ENCODE peak calls at places on chromosomes 4 and X, in five cellular contexts. J is tibial nerve, C is HCT116, S is transverse colon, O is ovary. T is an unnamed sample.

GRCh38 chr4:124640037-124640730 is 72.3 kb downstream of the ANKRD50 start:
- DNase-seq in J (no peak), C (peak), S (no peak), O (no peak), T (peak)

GRCh38 chr4:25107827-25108516 is 52.3 kb downstream of the SEPSECS start:
- DNase-seq in J (no peak), C (no peak), S (peak), O (no peak), T (no peak)

GRCh38 chr4:7812921-7813320 is 126.7 kb downstream of the AFAP1 start:
- DNase-seq in J (no peak), C (no peak), S (no peak), O (no peak), T (no peak)

GRCh38 chr4:132642196-132642817 is 506.8 kb upstream of the PCDH10 start:
- DNase-seq in J (peak), C (peak), S (no peak), O (no peak), T (no peak)

GRCh38 chr4:183200453-183200852 is 101.4 kb downstream of the WWC2 start:
- DNase-seq in J (no peak), C (no peak), S (peak), O (peak), T (peak)

GRCh38 chr4:150242820-150243458 is 164.7 kb downstream of the DCLK2 start:
- DNase-seq in J (peak), C (peak), S (no peak), O (peak), T (no peak)

GRCh38 chr4:76420901-76421581 is at the start of gene CCDC158:
- DNase-seq in J (no peak), C (no peak), S (no peak), O (no peak), T (no peak)

GRCh38 chr4:7909463-7909862 is 30.2 kb downstream of the AFAP1 start:
- DNase-seq in J (no peak), C (no peak), S (no peak), O (no peak), T (no peak)

GRCh38 chr4:110516106-110516922 is 40.4 kb downstream of the ENPEP start:
- DNase-seq in J (peak), C (peak), S (peak), O (peak), T (peak)

GRCh38 chr4:100190643-100191600 is 654 bp upstream of the DDIT4L start:
- DNase-seq in J (no peak), C (no peak), S (no peak), O (peak), T (no peak)

GRCh38 chr4:8070751-8071718 is 87.6 kb downstream of the ABLIM2 start:
- DNase-seq in J (no peak), C (no peak), S (no peak), O (no peak), T (no peak)

GRCh38 chrX:50497067-50497466 is 26.4 kb upstream of the DGKK start:
- DNase-seq in J (no peak), C (no peak), S (no peak), O (no peak), T (no peak)

GRCh38 chr4:143402776-143403550 is 66.3 kb downstream of the GAB1 start:
- DNase-seq in J (no peak), C (no peak), S (no peak), O (no peak), T (no peak)

GRCh38 chr4:25982962-25983361 is 68.9 kb downstream of the SMIM20 start:
- DNase-seq in J (no peak), C (no peak), S (no peak), O (no peak), T (no peak)

GRCh38 chr4:140628016-140628415 is 59.3 kb upstream of the UCP1 start:
- DNase-seq in J (no peak), C (no peak), S (no peak), O (no peak), T (no peak)

GRCh38 chrX:43557792-43558191 is 98.3 kb upstream of the MAOA start:
- DNase-seq in J (peak), C (peak), S (peak), O (peak), T (no peak)

GRCh38 chr4:82217986-82218715 is 155.6 kb downstream of the HNRNPD start:
- DNase-seq in J (no peak), C (peak), S (no peak), O (no peak), T (no peak)

GRCh38 chr4:152983774-152984411 is 47.8 kb downstream of the FHDC1 start:
- DNase-seq in J (no peak), C (no peak), S (no peak), O (no peak), T (peak)

GRCh38 chrX:64662876-64663275 is 267.6 kb upstream of the MTMR8 start:
- DNase-seq in J (no peak), C (no peak), S (no peak), O (no peak), T (no peak)

GRCh38 chr4:99483636-99484035 is 27.2 kb upstream of the C4orf17 start:
- DNase-seq in J (no peak), C (no peak), S (no peak), O (no peak), T (no peak)

GRCh38 chrX:11137543-11138139 is 26.5 kb downstream of the HCCS start:
- DNase-seq in J (peak), C (peak), S (no peak), O (no peak), T (no peak)

GRCh38 chrX:126820700-126821420 is 1.3 kb downstream of the PRR32 start:
- DNase-seq in J (no peak), C (no peak), S (no peak), O (no peak), T (no peak)

GRCh38 chr4:168475745-168476144 is 4.5 kb downstream of the DDX60L start:
- DNase-seq in J (no peak), C (no peak), S (no peak), O (no peak), T (no peak)

GRCh38 chr4:124936427-124936826 is 223.9 kb upstream of the ANKRD50 start:
- DNase-seq in J (no peak), C (no peak), S (no peak), O (peak), T (no peak)

GRCh38 chr4:166078956-166079355 is 205.9 kb downstream of the TLL1 start:
- DNase-seq in J (no peak), C (no peak), S (no peak), O (no peak), T (no peak)

GRCh38 chrX:35406386-35406785 is 391.8 kb upstream of the MAGEB16 start:
- DNase-seq in J (no peak), C (no peak), S (no peak), O (no peak), T (no peak)

GRCh38 chr4:78293841-78294301 is 236.7 kb downstream of the FRAS1 start:
- DNase-seq in J (no peak), C (no peak), S (no peak), O (no peak), T (no peak)

GRCh38 chrX:45788315-45788714 is 587.6 kb upstream of the DIPK2B start:
- DNase-seq in J (no peak), C (no peak), S (no peak), O (no peak), T (no peak)

GRCh38 chr4:88628746-88629145 is 36.5 kb downstream of the HERC3 start:
- DNase-seq in J (no peak), C (no peak), S (no peak), O (no peak), T (no peak)

GRCh38 chr4:183177001-183177400 is 77.9 kb downstream of the WWC2 start:
- DNase-seq in J (no peak), C (no peak), S (no peak), O (no peak), T (no peak)

GRCh38 chr4:143186634-143187033 is 1.9 kb downstream of the USP38 start:
- DNase-seq in J (no peak), C (no peak), S (no peak), O (no peak), T (no peak)

GRCh38 chr4:153232768-153233167 is 28.5 kb downstream of the TRIM2 start:
- DNase-seq in J (no peak), C (peak), S (peak), O (no peak), T (no peak)

GRCh38 chrX:3576886-3577516 is 136.4 kb downstream of the PRKX start:
- DNase-seq in J (no peak), C (no peak), S (no peak), O (no peak), T (no peak)

GRCh38 chrX:137896123-137896522 is 330.2 kb downstream of the ZIC3 start:
- DNase-seq in J (no peak), C (no peak), S (no peak), O (no peak), T (no peak)

GRCh38 chr4:110823251-110823650 is 200.4 kb upstream of the PITX2 start:
- DNase-seq in J (no peak), C (no peak), S (no peak), O (no peak), T (no peak)

GRCh38 chr4:108359936-108360681 is 191.4 kb upstream of the LEF1 start:
- DNase-seq in J (no peak), C (no peak), S (no peak), O (no peak), T (no peak)

DNA sequence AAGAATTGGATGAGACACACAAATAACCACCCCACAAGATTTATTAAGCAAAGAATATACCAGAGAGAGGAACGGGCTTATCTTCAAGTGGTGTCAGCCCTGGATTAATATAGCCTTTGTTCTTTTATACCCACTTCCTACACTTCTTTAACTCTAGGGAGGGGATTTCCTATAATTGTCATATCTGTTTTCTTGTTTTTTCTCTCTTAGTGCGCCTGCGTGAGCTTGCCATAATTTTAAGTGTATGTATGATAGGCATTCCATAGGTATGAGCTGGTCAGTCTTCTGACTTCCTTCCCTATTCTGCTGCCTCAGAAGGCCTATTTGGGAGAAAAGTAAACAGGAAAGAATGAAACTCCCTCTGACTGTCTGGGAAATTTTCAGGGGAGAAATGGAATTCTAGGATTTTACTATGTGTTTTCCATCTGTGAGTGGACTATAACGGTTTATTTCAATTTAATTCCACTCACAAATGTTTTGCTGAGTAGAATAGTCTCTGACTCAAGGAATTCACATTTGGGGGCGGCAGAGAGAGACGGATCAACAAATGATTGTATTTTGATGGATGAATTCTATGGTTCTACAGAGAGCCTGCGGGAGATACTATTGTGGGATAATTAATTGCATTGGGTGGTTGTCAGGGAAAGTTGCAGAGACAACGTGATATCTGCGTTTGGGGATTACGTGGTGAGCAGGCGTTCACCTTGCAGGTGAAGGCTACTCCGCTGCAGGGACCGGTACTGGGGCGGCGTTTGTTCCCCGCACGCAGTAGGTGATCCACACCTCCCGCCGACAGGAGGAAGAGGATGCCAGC is 626 bp upstream of the CEP135 start:
- DNase-seq in J (peak), C (peak), S (no peak), O (no peak), T (peak)
- TF ChIP-seq POLR2A in J (no peak), C (no peak), S (no peak), O (no peak), T (no peak)

GRCh38 chr4:3085948-3086670 is 11.6 kb downstream of the HTT start:
- DNase-seq in J (no peak), C (no peak), S (no peak), O (no peak), T (no peak)
- TF ChIP-seq POLR2A in J (no peak), C (no peak), S (no peak), O (no peak), T (no peak)

GRCh38 chr4:121182296-121182695 is 18.2 kb upstream of the TNIP3 start:
- DNase-seq in J (no peak), C (no peak), S (no peak), O (no peak), T (no peak)
- TF ChIP-seq POLR2A in J (no peak), C (no peak), S (no peak), O (no peak), T (no peak)

GRCh38 chrX:154547245-154548027 is at the start of gene IKBKG:
- DNase-seq in J (peak), C (peak), S (peak), O (peak), T (peak)

GRCh38 chrX:154544885-154545284 is 1.8 kb downstream of the G6PD start:
- DNase-seq in J (no peak), C (no peak), S (no peak), O (no peak), T (no peak)

GRCh38 chrX:154545673-154546274 is 872 bp downstream of the G6PD start:
- DNase-seq in J (no peak), C (no peak), S (no peak), O (no peak), T (no peak)

GRCh38 chrX:154548028-154548316 is 552 bp downstream of the IKBKG start:
- DNase-seq in J (no peak), C (no peak), S (no peak), O (no peak), T (no peak)

DNA sequence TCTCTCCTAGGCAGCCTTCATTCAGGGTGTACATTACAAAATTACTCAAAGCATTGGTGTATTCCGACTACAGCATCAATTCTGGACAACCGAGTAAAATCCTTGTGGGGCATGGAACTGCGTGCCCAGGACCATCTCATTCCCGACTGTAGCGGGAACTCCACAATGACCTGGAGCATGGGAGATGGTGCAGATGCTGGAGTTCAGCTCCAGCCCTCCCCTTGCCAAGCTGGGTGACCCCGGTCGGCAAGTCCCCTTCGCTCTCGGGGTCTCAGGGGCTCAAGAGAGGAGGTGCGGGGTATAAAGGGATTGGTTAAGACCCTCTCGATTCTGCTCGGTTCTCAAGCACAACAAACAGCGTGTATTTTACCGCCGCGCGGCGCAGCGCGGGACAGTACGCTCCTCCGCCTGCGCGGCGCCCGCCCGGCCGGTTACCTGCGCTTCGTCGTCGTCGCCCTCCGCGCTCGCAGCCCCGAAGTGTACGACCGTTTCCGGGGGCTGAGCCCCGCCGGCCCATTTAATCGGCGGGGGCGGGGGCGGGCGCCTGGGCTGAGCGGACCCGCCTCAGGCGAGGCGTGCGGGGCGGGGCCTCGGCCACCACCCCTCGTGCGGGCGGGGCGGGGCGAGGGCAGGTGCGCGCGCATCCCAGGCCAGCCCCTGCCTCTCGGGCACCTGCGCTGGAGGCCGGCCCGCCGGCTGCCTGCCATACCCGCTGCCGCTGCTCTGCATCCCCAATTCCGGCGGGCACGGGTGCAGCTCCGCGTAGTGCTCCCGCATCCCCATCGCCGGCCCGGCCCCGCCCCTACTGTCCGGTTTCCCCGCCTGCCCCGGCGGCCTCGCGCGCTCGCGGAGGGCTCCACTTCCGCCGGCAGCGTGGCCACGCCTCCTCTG is at the start of gene G6PD:
- DNase-seq in J (peak), C (peak), S (peak), O (no peak), T (peak)
- TF ChIP-seq POLR2A in J (no peak), C (peak), S (no peak), O (peak), T (peak)

GRCh38 chrX:40175416-40176255 is 77.9 kb upstream of the BCOR start:
- DNase-seq in J (peak), C (no peak), S (peak), O (peak), T (no peak)
- TF ChIP-seq POLR2A in J (peak), C (peak), S (peak), O (peak), T (peak)

GRCh38 chr4:85842540-85842939 is 367.6 kb downstream of the ARHGAP24 start:
- DNase-seq in J (peak), C (no peak), S (peak), O (no peak), T (no peak)
- TF ChIP-seq POLR2A in J (no peak), C (no peak), S (no peak), O (no peak), T (no peak)

GRCh38 chr4:1348014-1348513 is 1.1 kb downstream of the UVSSA start:
- DNase-seq in J (no peak), C (no peak), S (no peak), O (no peak), T (no peak)

GRCh38 chr4:1348746-1349145 is 1.7 kb downstream of the UVSSA start:
- DNase-seq in J (no peak), C (no peak), S (no peak), O (no peak), T (no peak)

GRCh38 chr4:1345905-1346780 is 865 bp upstream of the UVSSA start:
- DNase-seq in J (peak), C (no peak), S (peak), O (peak), T (peak)

GRCh38 chr4:1347410-1347864 is 429 bp downstream of the UVSSA start:
- DNase-seq in J (peak), C (no peak), S (peak), O (peak), T (peak)

DNA sequence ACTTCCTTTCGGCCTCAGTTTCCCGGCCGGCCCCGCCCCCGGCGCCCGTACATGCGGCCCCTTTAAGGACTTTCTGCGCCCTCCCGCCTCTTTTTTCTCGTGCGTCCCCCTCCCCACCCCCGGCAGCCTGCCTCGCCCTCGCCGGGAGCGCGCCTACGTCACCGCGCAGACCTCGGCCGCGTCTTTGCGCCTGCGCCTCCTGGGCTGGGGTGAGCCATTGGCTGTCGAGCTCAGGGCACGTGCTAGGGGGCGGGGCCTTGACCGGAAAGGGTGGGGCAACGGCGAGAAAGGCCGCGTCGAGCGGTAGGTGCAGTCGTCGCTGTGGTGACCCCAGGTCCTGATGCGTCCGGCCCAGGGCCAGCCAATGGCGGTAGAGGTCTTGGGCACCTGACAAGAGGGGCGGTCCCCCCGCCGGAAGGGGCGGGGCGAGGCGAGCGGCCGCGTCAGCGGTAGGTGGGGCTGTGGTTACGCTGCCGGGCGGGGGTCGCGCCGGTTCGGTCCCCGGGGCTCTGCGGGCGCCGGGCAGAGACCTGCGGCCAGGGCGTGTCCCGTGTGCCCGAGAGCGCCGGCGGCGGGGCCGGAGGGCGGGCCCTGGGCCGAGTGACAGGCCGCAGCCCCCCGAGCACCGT is at the start of gene UVSSA:
- DNase-seq in J (peak), C (peak), S (peak), O (peak), T (peak)
- TF ChIP-seq POLR2A in J (peak), C (no peak), S (peak), O (peak), T (peak)

GRCh38 chr4:127783026-127783769 is 1.1 kb downstream of the HSPA4L start:
- DNase-seq in J (peak), C (peak), S (peak), O (peak), T (peak)

GRCh38 chr4:127781303-127782024 is 658 bp upstream of the HSPA4L start:
- DNase-seq in J (peak), C (no peak), S (peak), O (peak), T (peak)

GRCh38 chr4:127782025-127782274 is 172 bp upstream of the HSPA4L start:
- DNase-seq in J (peak), C (peak), S (peak), O (peak), T (peak)

GRCh38 chr4:127783971-127784519 is 1.9 kb downstream of the HSPA4L start:
- DNase-seq in J (no peak), C (no peak), S (no peak), O (no peak), T (no peak)

GRCh38 chr4:127782275-127783025 is at the start of gene HSPA4L:
- DNase-seq in J (peak), C (peak), S (peak), O (no peak), T (peak)
- TF ChIP-seq POLR2A in J (peak), C (peak), S (peak), O (peak), T (peak)